ENCODE peak calls at places on chromosomes 4 and X, in ten cellular contexts. M, J, Q, R, D, E, S, W, C and H are unnamed samples.
A peak's percentile ranks its signal among the peaks of the same experiment; 100 is the strongest.

GRCh38 chrX:134249231-134249630 is 12.2 kb downstream of the CCDC160 start:
- DNase-seq in M (no peak), J (no peak), Q (no peak), R (no peak), D (no peak), E (no peak), S (no peak), W (no peak), C (no peak), H (no peak)

GRCh38 chr4:99784836-99785235 is 31.8 kb upstream of the DAPP1 start:
- DNase-seq in M (no peak), J (no peak), Q (no peak), R (no peak), D (no peak), E (no peak), S (no peak), W (no peak), C (no peak), H (no peak)

GRCh38 chrX:100413231-100413630 is 3.2 kb upstream of the PCDH19 start:
- DNase-seq in M (peak; percentile 49), J (peak; percentile 74), Q (no peak), R (no peak), D (peak; percentile 44), E (no peak), S (peak; percentile 64), W (peak; percentile 54), C (no peak), H (peak; percentile 8)

GRCh38 chr4:168641811-168642140 is 144.9 kb downstream of the PALLD start:
- DNase-seq in M (no peak), J (no peak), Q (no peak), R (no peak), D (no peak), E (no peak), S (no peak), W (no peak), C (no peak), H (no peak)

GRCh38 chr4:44725861-44726820 is at the start of gene GNPDA2:
- DNase-seq in M (peak; percentile 85), J (peak; percentile 93), Q (peak; percentile 95), R (peak; percentile 95), D (peak; percentile 93), E (peak; percentile 74), S (peak; percentile 95), W (peak; percentile 74), C (peak; percentile 11), H (peak; percentile 70)

GRCh38 chrX:51144828-51145442 is 187.7 kb upstream of the NUDT10 start:
- DNase-seq in M (peak; percentile 15), J (peak; percentile 37), Q (no peak), R (no peak), D (peak; percentile 16), E (peak; percentile 29), S (peak; percentile 0), W (no peak), C (no peak), H (no peak)

GRCh38 chr4:94410678-94411206 is 41.0 kb upstream of the PDLIM5 start:
- DNase-seq in M (peak; percentile 36), J (peak; percentile 88), Q (no peak), R (peak; percentile 89), D (peak; percentile 3), E (no peak), S (peak; percentile 43), W (peak; percentile 70), C (no peak), H (peak; percentile 93)

GRCh38 chrX:130091976-130092522 is 18.2 kb downstream of the ELF4 start:
- DNase-seq in M (no peak), J (no peak), Q (peak; percentile 80), R (peak; percentile 62), D (no peak), E (no peak), S (no peak), W (no peak), C (peak; percentile 50), H (no peak)

GRCh38 chr4:145481164-145481941 is at the start of gene SMAD1:
- DNase-seq in M (peak; percentile 88), J (peak; percentile 89), Q (peak; percentile 93), R (peak; percentile 95), D (peak; percentile 94), E (peak; percentile 16), S (peak; percentile 96), W (peak; percentile 66), C (no peak), H (peak; percentile 60)

GRCh38 chrX:40007746-40008705 is 89.7 kb downstream of the BCOR start:
- DNase-seq in M (no peak), J (no peak), Q (no peak), R (no peak), D (no peak), E (no peak), S (no peak), W (no peak), C (no peak), H (no peak)

GRCh38 chr4:128827280-128827679 is 17.8 kb downstream of the JADE1 start:
- DNase-seq in M (no peak), J (no peak), Q (no peak), R (no peak), D (no peak), E (no peak), S (peak; percentile 24), W (no peak), C (no peak), H (no peak)
- H3K4me3 ChIP-seq in M (no peak overlapping the region), J (no peak overlapping the region), Q (no peak overlapping the region), R (no peak overlapping the region), D (no peak overlapping the region), E (no peak overlapping the region), S (no peak overlapping the region), W (no peak overlapping the region), C (no peak overlapping the region), H (no peak overlapping the region)

GRCh38 chr4:114921191-114921590 is 192.2 kb downstream of the NDST4 start:
- DNase-seq in M (no peak), J (no peak), Q (no peak), R (no peak), D (no peak), E (no peak), S (no peak), W (no peak), C (no peak), H (no peak)

GRCh38 chr4:114922582-114922912 is 190.9 kb downstream of the NDST4 start:
- DNase-seq in M (no peak), J (no peak), Q (no peak), R (no peak), D (no peak), E (no peak), S (no peak), W (no peak), C (no peak), H (no peak)

GRCh38 chr4:114921790-114922581 is 191.4 kb downstream of the NDST4 start:
- DNase-seq in M (no peak), J (no peak), Q (no peak), R (no peak), D (no peak), E (no peak), S (no peak), W (no peak), C (no peak), H (no peak)

GRCh38 chr4:114926508-114926907 is 186.9 kb downstream of the NDST4 start:
- DNase-seq in M (no peak), J (no peak), Q (no peak), R (no peak), D (no peak), E (no peak), S (no peak), W (no peak), C (no peak), H (no peak)

GRCh38 chr4:114924311-114924710 is 189.1 kb downstream of the NDST4 start:
- DNase-seq in M (no peak), J (no peak), Q (no peak), R (no peak), D (no peak), E (peak; percentile 33), S (no peak), W (no peak), C (no peak), H (no peak)
- H3K4me3 ChIP-seq in M (no peak overlapping the region), J (no peak overlapping the region), Q (no peak overlapping the region), R (no peak overlapping the region), D (no peak overlapping the region), E (no peak overlapping the region), S (no peak overlapping the region), W (no peak overlapping the region), C (no peak overlapping the region), H (no peak overlapping the region)

GRCh38 chr4:7629855-7630254 is 195.1 kb upstream of the PSAPL1 start:
- DNase-seq in M (no peak), J (no peak), Q (no peak), R (no peak), D (no peak), E (no peak), S (no peak), W (no peak), C (no peak), H (no peak)

GRCh38 chr4:7632971-7633370 is 198.2 kb upstream of the PSAPL1 start:
- DNase-seq in M (no peak), J (no peak), Q (no peak), R (no peak), D (no peak), E (no peak), S (no peak), W (no peak), C (no peak), H (no peak)

GRCh38 chr4:7631288-7631633 is 196.5 kb upstream of the PSAPL1 start:
- DNase-seq in M (no peak), J (no peak), Q (no peak), R (no peak), D (no peak), E (no peak), S (no peak), W (no peak), C (no peak), H (no peak)

GRCh38 chr4:7632341-7632740 is 197.6 kb upstream of the PSAPL1 start:
- DNase-seq in M (no peak), J (no peak), Q (no peak), R (no peak), D (no peak), E (no peak), S (no peak), W (no peak), C (no peak), H (no peak)

DNA sequence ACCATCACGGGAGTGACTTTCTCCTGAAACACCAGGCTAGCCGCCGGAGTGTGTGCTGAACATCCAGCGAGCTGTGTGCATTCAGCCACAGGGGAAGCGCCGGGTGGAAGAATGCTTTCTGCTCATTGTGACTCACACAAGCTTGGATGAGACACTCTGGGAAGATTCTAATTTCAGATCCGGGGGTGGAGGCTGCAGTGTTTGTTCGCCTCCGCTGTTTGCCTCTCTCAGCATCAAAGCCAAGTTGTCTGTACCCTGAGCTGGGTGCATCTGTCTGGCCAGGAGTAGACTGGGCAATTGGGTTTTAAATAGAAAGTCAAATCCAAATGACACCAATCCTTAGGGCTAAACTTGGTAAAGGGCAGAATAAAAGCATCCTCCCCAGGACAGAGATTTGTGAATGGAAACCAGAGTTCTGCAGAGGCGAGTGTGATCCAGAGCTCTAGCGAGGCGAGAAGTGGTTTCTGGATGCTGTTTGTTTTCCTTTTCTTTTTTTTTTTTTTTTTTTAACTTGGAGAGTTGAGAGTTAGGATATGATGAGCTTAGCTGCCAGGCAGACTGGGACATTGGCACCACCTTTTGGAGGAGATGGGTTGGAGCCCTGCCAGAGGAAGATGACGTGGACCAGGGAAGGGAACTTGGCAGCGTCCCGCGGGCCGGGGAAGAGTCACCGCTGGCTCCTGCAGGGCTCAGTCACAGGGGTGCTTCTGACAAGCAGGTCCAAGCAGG is 196.0 kb upstream of the PSAPL1 start:
- DNase-seq in M (peak; percentile 82), J (peak; percentile 67), Q (no peak), R (peak; percentile 83), D (peak; percentile 37), E (no peak), S (peak; percentile 80), W (peak; percentile 54), C (no peak), H (peak; percentile 66)
- H3K4me3 ChIP-seq in M (peak overlapping the region; percentile 36), J (no peak overlapping the region), Q (no peak overlapping the region), R (no peak overlapping the region), D (no peak overlapping the region), E (no peak overlapping the region), S (peak overlapping the region; percentile 47), W (no peak overlapping the region), C (no peak overlapping the region), H (peak overlapping the region; percentile 15)

GRCh38 chrX:150364347-150365050 is 1.4 kb downstream of the MAMLD1 start:
- DNase-seq in M (no peak), J (no peak), Q (peak; percentile 59), R (no peak), D (peak; percentile 10), E (no peak), S (peak; percentile 42), W (peak; percentile 7), C (no peak), H (no peak)
- H3K4me3 ChIP-seq in M (peak overlapping the region; percentile 76), J (peak overlapping the region; percentile 60), Q (peak overlapping the region; percentile 58), R (peak overlapping the region; percentile 72), D (peak overlapping the region; percentile 5), E (peak overlapping the region; percentile 23), S (peak overlapping the region; percentile 74), W (peak overlapping the region; percentile 72), C (peak overlapping the region; percentile 51), H (peak overlapping the region; percentile 61)